ENCODE peak calls at places on chromosome 1, in four cellular contexts. P is iris pigment epithelial cell, I is K562, G is BE2C. N is an unnamed sample.

GRCh38 chr1:86258106-86258505 is 101.5 kb upstream of the COL24A1 start:
- DNase-seq in I (no peak), P (peak; percentile 2), G (no peak), N (peak; percentile 12)

GRCh38 chr1:64183985-64184440 is 19.4 kb upstream of the UBE2U start:
- DNase-seq in G (no peak), P (peak; percentile 89), I (no peak), N (peak; percentile 50)

GRCh38 chr1:156001682-156002171 is 19.0 kb downstream of the SSR2 start:
- DNase-seq in I (no peak), P (no peak), G (no peak), N (peak; percentile 11)

GRCh38 chr1:94894630-94895029 is 32.3 kb downstream of the CNN3 start:
- DNase-seq in I (no peak), P (no peak), G (no peak), N (no peak)

GRCh38 chr1:214086945-214087344 is 99.2 kb downstream of the PROX1 start:
- DNase-seq in P (no peak), G (no peak), I (no peak), N (peak; percentile 9)

GRCh38 chr1:58983159-58983558 is 199.3 kb upstream of the JUN start:
- DNase-seq in I (no peak), G (no peak), P (peak; percentile 26), N (peak; percentile 65)

GRCh38 chr1:233238884-233239432 is 56.6 kb downstream of the PCNX2 start:
- DNase-seq in G (no peak), I (no peak), P (no peak), N (no peak)

GRCh38 chr1:180183426-180183825 is 28.8 kb downstream of the QSOX1 start:
- DNase-seq in G (no peak), P (no peak), I (no peak), N (no peak)

GRCh38 chr1:19765623-19766022 is 34.1 kb downstream of the TMCO4 start:
- DNase-seq in P (peak; percentile 93), G (no peak), I (no peak), N (peak; percentile 95)

GRCh38 chr1:35222322-35223108 is 29.6 kb upstream of the SFPQ start:
- DNase-seq in G (no peak), I (no peak), P (peak; percentile 88), N (peak; percentile 32)

GRCh38 chr1:228378453-228379164 is 28.0 kb downstream of the TRIM11 start:
- DNase-seq in I (peak; percentile 87), P (peak; percentile 79), G (peak; percentile 88), N (peak; percentile 43)

GRCh38 chr1:119968068-119968492 is 71.8 kb upstream of the ADAM30 start:
- DNase-seq in P (peak; percentile 33), I (peak; percentile 75), G (peak; percentile 65), N (peak; percentile 79)